ENCODE peak calls at places on chromosomes 5 and 9, in eight cellular contexts. One of them, this sample, is unnamed.
A peak's percentile ranks its signal among the peaks of the same experiment; 100 is the strongest.

GRCh38 chr5:181204561-181205401 is at the start of gene TRIM7:
- DNase-seq in uterus: no peak
- DNase-seq in NB4: no peak
- DNase-seq in heart left ventricle: peak; percentile 69
- DNase-seq in gastrocnemius medialis: no peak
- DNase-seq in right lobe of liver: no peak
- DNase-seq in body of pancreas: peak; percentile 55
- DNase-seq in ovary: peak; percentile 54
- DNase-seq in this sample: no peak

GRCh38 chr5:159208508-159209437 is 580 bp downstream of the RNF145 start:
- DNase-seq in gastrocnemius medialis: peak; percentile 19
- DNase-seq in body of pancreas: peak; percentile 23
- DNase-seq in NB4: peak; percentile 49
- DNase-seq in heart left ventricle: peak; percentile 62
- DNase-seq in right lobe of liver: peak; percentile 57
- DNase-seq in uterus: peak; percentile 34
- DNase-seq in ovary: peak; percentile 64
- DNase-seq in this sample: no peak

GRCh38 chr9:70874451-70874850 is 247.0 kb downstream of the TRPM3 start:
- DNase-seq in ovary: no peak
- DNase-seq in heart left ventricle: no peak
- DNase-seq in gastrocnemius medialis: no peak
- DNase-seq in right lobe of liver: no peak
- DNase-seq in uterus: no peak
- DNase-seq in body of pancreas: no peak
- DNase-seq in NB4: no peak
- DNase-seq in this sample: no peak

GRCh38 chr5:10601246-10602030 is 37.6 kb downstream of the ANKRD33B start:
- DNase-seq in body of pancreas: peak; percentile 60
- DNase-seq in ovary: peak; percentile 85
- DNase-seq in NB4: no peak
- DNase-seq in uterus: peak; percentile 89
- DNase-seq in gastrocnemius medialis: peak; percentile 85
- DNase-seq in heart left ventricle: peak; percentile 90
- DNase-seq in right lobe of liver: peak; percentile 91
- DNase-seq in this sample: peak; percentile 62

GRCh38 chr5:68086857-68087256 is 128.7 kb upstream of the PIK3R1 start:
- DNase-seq in gastrocnemius medialis: peak; percentile 44
- DNase-seq in right lobe of liver: no peak
- DNase-seq in ovary: no peak
- DNase-seq in NB4: no peak
- DNase-seq in body of pancreas: peak; percentile 48
- DNase-seq in heart left ventricle: peak; percentile 48
- DNase-seq in uterus: peak; percentile 38
- DNase-seq in this sample: no peak

GRCh38 chr5:14036947-14037346 is 92.5 kb upstream of the DNAH5 start:
- DNase-seq in gastrocnemius medialis: no peak
- DNase-seq in right lobe of liver: no peak
- DNase-seq in ovary: no peak
- DNase-seq in heart left ventricle: no peak
- DNase-seq in body of pancreas: no peak
- DNase-seq in NB4: no peak
- DNase-seq in uterus: no peak
- DNase-seq in this sample: no peak

GRCh38 chr5:166505086-166505485 is 1786.4 kb upstream of the WWC1 start:
- DNase-seq in uterus: no peak
- DNase-seq in heart left ventricle: no peak
- DNase-seq in gastrocnemius medialis: no peak
- DNase-seq in body of pancreas: no peak
- DNase-seq in ovary: no peak
- DNase-seq in right lobe of liver: no peak
- DNase-seq in NB4: no peak
- DNase-seq in this sample: no peak

GRCh38 chr9:109074236-109074889 is 45.4 kb downstream of the TMEM245 start:
- DNase-seq in uterus: no peak
- DNase-seq in ovary: no peak
- DNase-seq in right lobe of liver: no peak
- DNase-seq in NB4: no peak
- DNase-seq in body of pancreas: no peak
- DNase-seq in gastrocnemius medialis: no peak
- DNase-seq in heart left ventricle: no peak
- DNase-seq in this sample: no peak

GRCh38 chr5:98927988-98928801 is 612 bp downstream of the CHD1 start:
- DNase-seq in uterus: peak; percentile 75
- DNase-seq in NB4: peak; percentile 61
- DNase-seq in heart left ventricle: peak; percentile 67
- DNase-seq in right lobe of liver: peak; percentile 72
- DNase-seq in ovary: peak; percentile 82
- DNase-seq in body of pancreas: peak; percentile 78
- DNase-seq in gastrocnemius medialis: peak; percentile 53
- DNase-seq in this sample: peak; percentile 57

GRCh38 chr5:178435321-178436238 is 154.6 kb downstream of the COL23A1 start:
- DNase-seq in uterus: no peak
- DNase-seq in heart left ventricle: no peak
- DNase-seq in body of pancreas: no peak
- DNase-seq in NB4: no peak
- DNase-seq in right lobe of liver: peak; percentile 32
- DNase-seq in ovary: no peak
- DNase-seq in gastrocnemius medialis: no peak
- DNase-seq in this sample: peak; percentile 12

GRCh38 chr9:21812415-21812814 is 10.0 kb downstream of the MTAP start:
- DNase-seq in NB4: no peak
- DNase-seq in ovary: no peak
- DNase-seq in body of pancreas: no peak
- DNase-seq in heart left ventricle: no peak
- DNase-seq in uterus: no peak
- DNase-seq in gastrocnemius medialis: no peak
- DNase-seq in right lobe of liver: no peak
- DNase-seq in this sample: no peak

GRCh38 chr9:134010774-134011173 is 14.5 kb upstream of the BRD3OS start:
- DNase-seq in gastrocnemius medialis: no peak
- DNase-seq in ovary: no peak
- DNase-seq in heart left ventricle: no peak
- DNase-seq in uterus: no peak
- DNase-seq in right lobe of liver: peak; percentile 79
- DNase-seq in NB4: no peak
- DNase-seq in body of pancreas: peak; percentile 56
- DNase-seq in this sample: no peak

GRCh38 chr5:136066705-136067271 is 38.0 kb downstream of the TGFBI start:
- DNase-seq in heart left ventricle: peak; percentile 74
- DNase-seq in right lobe of liver: peak; percentile 70
- DNase-seq in gastrocnemius medialis: no peak
- DNase-seq in uterus: no peak
- DNase-seq in NB4: no peak
- DNase-seq in ovary: peak; percentile 55
- DNase-seq in body of pancreas: peak; percentile 35
- DNase-seq in this sample: no peak

GRCh38 chr5:159310492-159310891 is 19.8 kb downstream of the IL12B start:
- DNase-seq in heart left ventricle: no peak
- DNase-seq in right lobe of liver: no peak
- DNase-seq in gastrocnemius medialis: no peak
- DNase-seq in ovary: no peak
- DNase-seq in body of pancreas: peak; percentile 13
- DNase-seq in uterus: no peak
- DNase-seq in NB4: no peak
- DNase-seq in this sample: no peak

DNA sequence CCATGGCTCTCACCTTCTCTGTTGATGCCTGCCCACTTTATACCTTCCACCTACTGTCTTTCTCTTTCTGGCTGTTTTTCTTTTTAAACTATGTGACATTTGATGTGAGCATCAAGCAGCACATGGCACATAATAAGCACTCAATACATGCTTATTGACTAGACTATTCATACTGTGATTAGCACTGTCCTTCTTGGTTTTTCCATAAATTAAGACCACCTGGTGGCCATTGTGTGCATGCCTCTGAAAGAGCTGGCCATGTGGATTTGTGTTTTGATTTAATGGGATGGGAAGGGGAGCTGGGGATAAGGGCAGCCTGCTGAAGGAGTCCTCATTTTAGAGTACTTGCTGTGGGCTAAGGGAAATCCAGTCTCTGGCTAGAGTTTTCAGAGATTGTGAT is 79.4 kb downstream of the ARHGEF28 start:
- DNase-seq in right lobe of liver: no peak
- DNase-seq in NB4: no peak
- DNase-seq in uterus: no peak
- DNase-seq in ovary: no peak
- DNase-seq in gastrocnemius medialis: no peak
- DNase-seq in body of pancreas: no peak
- DNase-seq in heart left ventricle: no peak
- DNase-seq in this sample: no peak
- TF ChIP-seq CTCF in right lobe of liver: no peak
- TF ChIP-seq CTCF in NB4: no peak
- TF ChIP-seq CTCF in uterus: no peak
- TF ChIP-seq CTCF in ovary: no peak
- TF ChIP-seq CTCF in gastrocnemius medialis: no peak
- TF ChIP-seq CTCF in body of pancreas: no peak
- TF ChIP-seq CTCF in heart left ventricle: no peak
- TF ChIP-seq CTCF in this sample: no peak

GRCh38 chr9:77909306-77909705 is 122.3 kb downstream of the GNAQ start:
- DNase-seq in heart left ventricle: no peak
- DNase-seq in NB4: peak; percentile 97
- DNase-seq in body of pancreas: no peak
- DNase-seq in ovary: no peak
- DNase-seq in uterus: no peak
- DNase-seq in right lobe of liver: no peak
- DNase-seq in gastrocnemius medialis: no peak
- DNase-seq in this sample: no peak
- H3K4me3 ChIP-seq in heart left ventricle: no peak overlapping the region
- H3K4me3 ChIP-seq in NB4: peak overlapping the region; percentile 46
- H3K4me3 ChIP-seq in body of pancreas: no peak overlapping the region
- H3K4me3 ChIP-seq in ovary: no peak overlapping the region
- H3K4me3 ChIP-seq in uterus: no peak overlapping the region
- H3K4me3 ChIP-seq in right lobe of liver: no peak overlapping the region
- H3K4me3 ChIP-seq in gastrocnemius medialis: no peak overlapping the region
- H3K4me3 ChIP-seq in this sample: no peak overlapping the region

GRCh38 chr9:137814436-137814835 is 63.1 kb upstream of the CACNA1B start:
- DNase-seq in NB4: no peak
- DNase-seq in body of pancreas: no peak
- DNase-seq in gastrocnemius medialis: no peak
- DNase-seq in heart left ventricle: no peak
- DNase-seq in uterus: no peak
- DNase-seq in right lobe of liver: no peak
- DNase-seq in ovary: no peak
- DNase-seq in this sample: peak; percentile 31
- TF ChIP-seq POLR2A in NB4: no peak
- TF ChIP-seq POLR2A in body of pancreas: no peak
- TF ChIP-seq POLR2A in gastrocnemius medialis: no peak
- TF ChIP-seq POLR2A in heart left ventricle: no peak
- TF ChIP-seq POLR2A in uterus: no peak
- TF ChIP-seq POLR2A in right lobe of liver: no peak
- TF ChIP-seq POLR2A in ovary: no peak
- TF ChIP-seq POLR2A in this sample: no peak

GRCh38 chr5:1205255-1206180 is 4.1 kb downstream of the SLC6A19 start:
- DNase-seq in ovary: no peak
- DNase-seq in heart left ventricle: no peak
- DNase-seq in right lobe of liver: no peak
- DNase-seq in uterus: no peak
- DNase-seq in body of pancreas: no peak
- DNase-seq in NB4: no peak
- DNase-seq in gastrocnemius medialis: no peak
- DNase-seq in this sample: no peak

GRCh38 chr5:1203968-1204692 is 2.7 kb downstream of the SLC6A19 start:
- DNase-seq in NB4: no peak
- DNase-seq in uterus: no peak
- DNase-seq in ovary: no peak
- DNase-seq in heart left ventricle: no peak
- DNase-seq in body of pancreas: no peak
- DNase-seq in right lobe of liver: no peak
- DNase-seq in gastrocnemius medialis: no peak
- DNase-seq in this sample: no peak

GRCh38 chr5:1202798-1203185 is 1.4 kb downstream of the SLC6A19 start:
- DNase-seq in ovary: no peak
- DNase-seq in NB4: no peak
- DNase-seq in gastrocnemius medialis: no peak
- DNase-seq in right lobe of liver: no peak
- DNase-seq in body of pancreas: no peak
- DNase-seq in uterus: no peak
- DNase-seq in heart left ventricle: no peak
- DNase-seq in this sample: no peak

GRCh38 chr5:1203311-1203967 is 2.0 kb downstream of the SLC6A19 start:
- DNase-seq in heart left ventricle: no peak
- DNase-seq in right lobe of liver: no peak
- DNase-seq in NB4: no peak
- DNase-seq in ovary: no peak
- DNase-seq in body of pancreas: no peak
- DNase-seq in gastrocnemius medialis: no peak
- DNase-seq in uterus: no peak
- DNase-seq in this sample: no peak

DNA sequence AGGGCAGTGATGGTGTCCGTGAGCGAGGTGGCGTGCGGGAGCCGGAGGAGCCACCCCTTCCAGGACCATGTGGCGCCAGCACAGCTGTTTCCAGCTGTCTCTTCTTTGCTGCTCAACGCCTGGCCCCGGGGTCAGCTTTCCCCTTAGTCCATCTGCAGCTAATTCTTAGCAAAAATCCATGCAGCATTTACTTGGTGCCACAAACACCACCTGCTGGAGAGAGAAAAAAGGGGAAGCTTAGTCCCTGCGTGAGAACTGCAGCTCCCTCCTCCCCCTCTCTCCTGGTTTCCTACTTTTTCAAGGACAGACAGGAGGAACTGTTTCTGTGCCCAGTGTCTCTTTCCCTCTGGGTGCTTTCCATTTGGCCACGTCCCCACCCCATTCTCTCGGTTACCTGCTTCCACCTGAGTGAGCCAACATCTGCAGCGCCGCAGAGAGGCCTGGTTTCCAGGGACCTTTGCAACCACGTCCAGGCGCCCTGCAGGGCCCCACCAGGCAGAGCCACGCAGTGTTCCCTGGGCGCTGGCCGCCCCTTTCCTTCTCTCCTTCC is 3.4 kb downstream of the SLC6A19 start:
- DNase-seq in right lobe of liver: no peak
- DNase-seq in body of pancreas: peak; percentile 87
- DNase-seq in uterus: no peak
- DNase-seq in gastrocnemius medialis: no peak
- DNase-seq in heart left ventricle: no peak
- DNase-seq in NB4: peak; percentile 61
- DNase-seq in ovary: peak; percentile 61
- DNase-seq in this sample: no peak
- TF ChIP-seq CTCF in right lobe of liver: peak; percentile 64
- TF ChIP-seq CTCF in body of pancreas: peak; percentile 84
- TF ChIP-seq CTCF in uterus: no peak
- TF ChIP-seq CTCF in gastrocnemius medialis: no peak
- TF ChIP-seq CTCF in heart left ventricle: no peak
- TF ChIP-seq CTCF in NB4: peak; percentile 56
- TF ChIP-seq CTCF in ovary: no peak
- TF ChIP-seq CTCF in this sample: no peak

This sample was measured in breast epithelium.